ENCODE peak calls at places on chromosomes 16 and 17, in eight cellular contexts. P, O, D, Q, B, H, L and A are unnamed samples.

GRCh38 chr16:67163903-67164558 is 514 bp upstream of the HSF4 start:
- DNase-seq in P (no peak), O (no peak), D (no peak), Q (no peak), B (no peak), H (no peak), L (no peak), A (no peak)

GRCh38 chr16:52799149-52799548 is 252.2 kb upstream of the TOX3 start:
- DNase-seq in P (no peak), O (no peak), D (no peak), Q (no peak), B (no peak), H (no peak), L (no peak), A (no peak)

GRCh38 chr17:60141111-60142018 is 8.4 kb upstream of the CA4 start:
- DNase-seq in P (no peak), O (no peak), D (no peak), Q (no peak), B (no peak), H (no peak), L (no peak), A (no peak)

GRCh38 chr16:88015806-88016140 is 64.5 kb downstream of the BANP start:
- DNase-seq in P (no peak), O (no peak), D (no peak), Q (no peak), B (no peak), H (no peak), L (peak; percentile 17), A (no peak)

GRCh38 chr16:9364721-9365693 is 273.6 kb downstream of the HAPSTR1 start:
- DNase-seq in P (no peak), O (no peak), D (no peak), Q (no peak), B (no peak), H (peak; percentile 87), L (no peak), A (no peak)

GRCh38 chr16:71430744-71431143 is 11.1 kb downstream of the TLE7 start:
- DNase-seq in P (no peak), O (no peak), D (no peak), Q (no peak), B (no peak), H (no peak), L (no peak), A (no peak)

GRCh38 chr16:72104905-72105304 is 11.3 kb downstream of the DHX38 start:
- DNase-seq in P (no peak), O (no peak), D (no peak), Q (no peak), B (no peak), H (no peak), L (no peak), A (no peak)

GRCh38 chr17:29588561-29589411 is 662 bp downstream of the GIT1 start:
- DNase-seq in P (peak; percentile 43), O (peak; percentile 52), D (no peak), Q (peak; percentile 69), B (no peak), H (no peak), L (peak; percentile 71), A (peak; percentile 48)

GRCh38 chr16:87764600-87765472 is 950 bp downstream of the KLHDC4 start:
- DNase-seq in P (peak; percentile 20), O (peak; percentile 67), D (no peak), Q (peak; percentile 13), B (no peak), H (no peak), L (no peak), A (no peak)

GRCh38 chr16:35629001-35629400 is 2169.6 kb downstream of the TP53TG3F start:
- DNase-seq in P (no peak), O (no peak), D (no peak), Q (no peak), B (no peak), H (no peak), L (no peak), A (no peak)